ENCODE peak calls at places on chromosomes 1 and 21, in nine cellular contexts. J, H, B, Z, Y, M, P, R and G are unnamed samples. For H3K36me3, the result is how much of the 10 kb centered on the place peaks cover.

GRCh38 chr1:109395602-109396512 is 1.9 kb downstream of the SORT1 start:
- DNase-seq in B (no peak), J (no peak), R (no peak), M (no peak), Y (no peak), Z (peak), P (no peak), H (no peak), G (peak)

GRCh38 chr1:22457356-22457755 is 5.7 kb downstream of the ZBTB40 start:
- DNase-seq in B (no peak), Z (peak), P (peak), M (no peak), J (no peak), H (no peak), R (no peak), Y (no peak), G (no peak)

GRCh38 chr1:119275145-119275929 is 93.2 kb upstream of the HAO2 start:
- DNase-seq in Z (peak), R (no peak), J (peak), Y (no peak), M (peak), H (peak), B (no peak), P (peak), G (no peak)

GRCh38 chr21:39676054-39676771 is 63.5 kb downstream of the B3GALT5 start:
- DNase-seq in H (no peak), Z (no peak), P (no peak), R (peak), B (no peak), M (no peak), J (peak), Y (peak), G (no peak)

GRCh38 chr1:952603-953002 is 6.5 kb downstream of the NOC2L start:
- DNase-seq in B (no peak), P (no peak), M (no peak), H (no peak), J (no peak), R (no peak), Y (no peak), Z (no peak), G (no peak)

GRCh38 chr1:89112871-89113613 is 12.9 kb downstream of the GBP2 start:
- DNase-seq in R (no peak), B (no peak), H (no peak), Y (no peak), P (no peak), J (no peak), M (no peak), Z (no peak), G (no peak)

GRCh38 chr1:35452086-35452485 is 105.1 kb downstream of the KIAA0319L start:
- DNase-seq in Z (peak), P (peak), R (peak), M (peak), H (peak), J (no peak), Y (peak), B (peak), G (peak)

GRCh38 chr1:6465461-6466005 is 440 bp downstream of the TNFRSF25 start:
- DNase-seq in Y (no peak), M (no peak), R (no peak), B (no peak), H (no peak), Z (no peak), J (no peak), P (no peak), G (no peak)

GRCh38 chr1:202319381-202320080 is 22.2 kb downstream of the UBE2T start:
- DNase-seq in B (no peak), H (no peak), Y (no peak), R (no peak), P (no peak), J (peak), Z (no peak), M (no peak), G (no peak)

GRCh38 chr1:239311331-239311730 is 75.0 kb upstream of the CHRM3 start:
- DNase-seq in Z (no peak), H (no peak), P (no peak), J (no peak), B (no peak), Y (no peak), M (no peak), R (no peak), G (no peak)

GRCh38 chr21:38505654-38506523 is 7.6 kb upstream of the ERG start:
- DNase-seq in M (no peak), Z (peak), J (peak), B (no peak), P (peak), Y (peak), R (no peak), H (peak), G (no peak)

GRCh38 chr1:17582124-17582768 is 42.7 kb downstream of the ARHGEF10L start:
- DNase-seq in H (no peak), J (peak), P (no peak), R (no peak), M (no peak), B (no peak), Z (no peak), Y (peak), G (no peak)

GRCh38 chr1:62301726-62302390 is 17.4 kb downstream of the KANK4 start:
- DNase-seq in P (no peak), J (no peak), B (no peak), Z (no peak), Y (no peak), R (no peak), M (no peak), H (no peak), G (no peak)

GRCh38 chr1:55580845-55581332 is 365.7 kb upstream of the USP24 start:
- DNase-seq in Z (peak), B (no peak), M (no peak), J (peak), P (no peak), Y (peak), H (no peak), R (no peak), G (peak)

GRCh38 chr1:98516306-98516705 is 145.2 kb upstream of the SNX7 start:
- DNase-seq in H (no peak), M (no peak), B (no peak), P (no peak), J (peak), R (no peak), Z (no peak), Y (no peak), G (no peak)

GRCh38 chr1:98515744-98516143 is 145.8 kb upstream of the SNX7 start:
- DNase-seq in Y (no peak), M (no peak), R (no peak), H (no peak), Z (no peak), B (no peak), P (no peak), J (no peak), G (no peak)
- TF ChIP-seq CTCF in Y (no peak), M (no peak), R (no peak), H (no peak), Z (no peak), B (no peak), P (no peak), J (no peak), G (no peak)

GRCh38 chr1:58477390-58477789 is 69.1 kb downstream of the OMA1 start:
- DNase-seq in Z (peak), H (no peak), Y (no peak), P (no peak), J (peak), B (no peak), M (no peak), R (no peak), G (no peak)
- H3K4me3 ChIP-seq in Z (no peak), H (no peak), Y (no peak), P (no peak), J (no peak), B (no peak), M (no peak), R (no peak), G (no peak)

GRCh38 chr1:49106438-49106837 is 329.7 kb upstream of the BEND5 start:
- DNase-seq in P (no peak), J (peak), B (no peak), Y (no peak), R (no peak), H (no peak), M (no peak), Z (no peak), G (no peak)

GRCh38 chr1:49111931-49112330 is 335.2 kb upstream of the BEND5 start:
- DNase-seq in B (no peak), R (no peak), Y (no peak), J (no peak), P (no peak), M (no peak), Z (no peak), H (no peak), G (no peak)
- H3K36me3 ChIP-seq in B (under half), R (under half), Y (under half), J (under half), P (under half), M (under half), Z (under half), H (under half), G (under half)

GRCh38 chr1:167122121-167122480 is 28.2 kb downstream of the STYXL2 start:
- DNase-seq in Z (no peak), M (no peak), J (no peak), P (no peak), B (no peak), H (no peak), R (no peak), Y (no peak), G (no peak)

GRCh38 chr1:167119696-167120095 is 25.8 kb downstream of the STYXL2 start:
- DNase-seq in Y (no peak), J (no peak), H (no peak), B (no peak), P (no peak), Z (no peak), M (no peak), R (no peak), G (no peak)

GRCh38 chr1:167121375-167122120 is 27.7 kb downstream of the STYXL2 start:
- DNase-seq in M (no peak), Z (peak), Y (no peak), J (peak), R (no peak), B (peak), P (peak), H (peak), G (no peak)

GRCh38 chr1:167120899-167121298 is 27.0 kb downstream of the STYXL2 start:
- DNase-seq in J (no peak), H (no peak), M (no peak), P (no peak), B (no peak), Z (no peak), Y (no peak), R (no peak), G (no peak)

GRCh38 chr1:167122568-167122967 is 28.7 kb downstream of the STYXL2 start:
- DNase-seq in H (no peak), M (no peak), R (no peak), Y (no peak), Z (no peak), B (no peak), P (no peak), J (no peak), G (no peak)
- TF ChIP-seq CTCF in H (no peak), M (no peak), R (no peak), Y (no peak), Z (no peak), B (no peak), P (no peak), J (no peak), G (no peak)

GRCh38 chr1:198197285-198197684 is 40.5 kb downstream of the NEK7 start:
- DNase-seq in H (no peak), Y (no peak), P (no peak), J (no peak), R (no peak), M (no peak), B (no peak), Z (no peak), G (no peak)

GRCh38 chr1:198199105-198199504 is 42.3 kb downstream of the NEK7 start:
- DNase-seq in H (no peak), Y (no peak), R (no peak), Z (no peak), J (peak), B (no peak), P (no peak), M (no peak), G (no peak)

GRCh38 chr1:198201956-198202784 is 45.4 kb downstream of the NEK7 start:
- DNase-seq in Y (no peak), J (no peak), H (no peak), B (no peak), P (no peak), R (no peak), Z (no peak), M (no peak), G (no peak)

GRCh38 chr1:198196630-198197029 is 39.8 kb downstream of the NEK7 start:
- DNase-seq in J (no peak), H (no peak), M (no peak), Z (no peak), R (no peak), P (no peak), Y (no peak), B (no peak), G (no peak)
- H3K4me3 ChIP-seq in J (no peak), H (no peak), M (no peak), Z (no peak), R (no peak), P (no peak), Y (no peak), B (no peak), G (no peak)

DNA sequence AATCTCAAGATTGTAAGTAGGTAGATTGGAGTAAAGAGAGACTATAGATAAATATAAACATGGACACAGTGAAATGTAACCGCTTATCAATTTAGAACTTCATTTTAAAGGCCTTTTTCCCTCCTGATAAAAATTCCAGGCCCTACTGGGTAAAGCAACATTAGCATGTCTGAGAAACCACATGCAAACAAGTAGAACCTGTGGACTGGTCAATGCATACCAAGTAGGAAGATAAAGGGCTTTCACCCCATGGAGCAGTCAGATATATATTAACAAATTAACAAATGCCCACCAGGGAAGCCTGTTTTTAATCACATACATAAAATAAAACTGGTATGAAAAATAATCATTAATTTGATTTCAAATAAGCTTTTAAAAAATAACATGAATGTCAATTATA is 8.1 kb downstream of the DPH5 start:
- DNase-seq in Y (no peak), Z (no peak), P (no peak), H (no peak), M (no peak), R (no peak), J (no peak), B (no peak), G (no peak)
- H3K36me3 ChIP-seq in Y (under half), Z (under half), P (under half), H (under half), M (under half), R (under half), J (under half), B (under half), G (under half)

GRCh38 chr1:116134178-116134773 is 23.1 kb downstream of the MAB21L3 start:
- DNase-seq in M (no peak), B (no peak), R (no peak), Y (no peak), Z (no peak), P (no peak), J (no peak), H (peak), G (no peak)

GRCh38 chr1:116130376-116130775 is 19.2 kb downstream of the MAB21L3 start:
- DNase-seq in H (no peak), Z (no peak), P (no peak), B (no peak), Y (no peak), M (no peak), J (no peak), R (no peak), G (no peak)

GRCh38 chr1:116131170-116131569 is 20.0 kb downstream of the MAB21L3 start:
- DNase-seq in Z (no peak), R (no peak), J (no peak), M (no peak), Y (no peak), B (no peak), H (peak), P (no peak), G (no peak)

GRCh38 chr1:116133696-116134095 is 22.5 kb downstream of the MAB21L3 start:
- DNase-seq in Z (no peak), R (no peak), B (no peak), H (peak), J (no peak), P (no peak), M (no peak), Y (peak), G (no peak)

GRCh38 chr1:116131866-116132605 is 20.8 kb downstream of the MAB21L3 start:
- DNase-seq in H (peak), Y (peak), P (no peak), J (peak), R (no peak), B (no peak), Z (no peak), M (no peak), G (no peak)
- TF ChIP-seq CTCF in H (no peak), Y (no peak), P (no peak), J (no peak), R (no peak), B (no peak), Z (no peak), M (no peak), G (no peak)